ENCODE peak calls at places on chromosome 11, in seven cellular contexts. One of them, this sample, is unnamed.

GRCh38 chr11:122317337-122317736 is 201.3 kb upstream of the BLID start:
- DNase-seq in colonic mucosa: no peak
- DNase-seq in cardiac fibroblast: peak
- DNase-seq in brain microvascular endothelial cell: peak
- DNase-seq in endodermal cell: peak
- DNase-seq in adrenal gland: no peak
- DNase-seq in esophagus muscularis mucosa: no peak
- DNase-seq in this sample: peak

GRCh38 chr11:72038491-72038890 is 39.8 kb downstream of the IL18BP start:
- DNase-seq in colonic mucosa: peak
- DNase-seq in cardiac fibroblast: peak
- DNase-seq in brain microvascular endothelial cell: peak
- DNase-seq in endodermal cell: no peak
- DNase-seq in adrenal gland: peak
- DNase-seq in esophagus muscularis mucosa: no peak
- DNase-seq in this sample: no peak

GRCh38 chr11:113705871-113706654 is at the start of gene TMPRSS5:
- DNase-seq in colonic mucosa: no peak
- DNase-seq in cardiac fibroblast: no peak
- DNase-seq in brain microvascular endothelial cell: no peak
- DNase-seq in endodermal cell: no peak
- DNase-seq in adrenal gland: no peak
- DNase-seq in esophagus muscularis mucosa: no peak
- DNase-seq in this sample: peak

GRCh38 chr11:6654281-6655019 is 1.2 kb downstream of the DCHS1 start:
- DNase-seq in colonic mucosa: no peak
- DNase-seq in cardiac fibroblast: no peak
- DNase-seq in brain microvascular endothelial cell: no peak
- DNase-seq in endodermal cell: no peak
- DNase-seq in adrenal gland: no peak
- DNase-seq in esophagus muscularis mucosa: peak
- DNase-seq in this sample: no peak

GRCh38 chr11:9808943-9809342 is 145.1 kb downstream of the SWAP70 start:
- DNase-seq in colonic mucosa: no peak
- DNase-seq in cardiac fibroblast: peak
- DNase-seq in brain microvascular endothelial cell: peak
- DNase-seq in endodermal cell: no peak
- DNase-seq in adrenal gland: no peak
- DNase-seq in esophagus muscularis mucosa: no peak
- DNase-seq in this sample: no peak

GRCh38 chr11:130882138-130882551 is 34.1 kb downstream of the SNX19 start:
- DNase-seq in colonic mucosa: no peak
- DNase-seq in cardiac fibroblast: no peak
- DNase-seq in brain microvascular endothelial cell: no peak
- DNase-seq in endodermal cell: no peak
- DNase-seq in adrenal gland: no peak
- DNase-seq in esophagus muscularis mucosa: no peak
- DNase-seq in this sample: no peak

GRCh38 chr11:71329731-71330130 is 77.4 kb upstream of the SHANK2 start:
- DNase-seq in colonic mucosa: no peak
- DNase-seq in cardiac fibroblast: no peak
- DNase-seq in brain microvascular endothelial cell: no peak
- DNase-seq in endodermal cell: no peak
- DNase-seq in adrenal gland: no peak
- DNase-seq in esophagus muscularis mucosa: no peak
- DNase-seq in this sample: no peak

GRCh38 chr11:75802913-75803820 is 11.8 kb upstream of the UVRAG start:
- DNase-seq in colonic mucosa: peak
- DNase-seq in cardiac fibroblast: peak
- DNase-seq in brain microvascular endothelial cell: peak
- DNase-seq in endodermal cell: peak
- DNase-seq in adrenal gland: peak
- DNase-seq in esophagus muscularis mucosa: peak
- DNase-seq in this sample: peak

GRCh38 chr11:130781906-130782305 is 134.4 kb downstream of the SNX19 start:
- DNase-seq in colonic mucosa: no peak
- DNase-seq in cardiac fibroblast: peak
- DNase-seq in brain microvascular endothelial cell: peak
- DNase-seq in endodermal cell: no peak
- DNase-seq in adrenal gland: no peak
- DNase-seq in esophagus muscularis mucosa: no peak
- DNase-seq in this sample: no peak

GRCh38 chr11:13329670-13330401 is 52.2 kb downstream of the BMAL1 start:
- DNase-seq in colonic mucosa: no peak
- DNase-seq in cardiac fibroblast: peak
- DNase-seq in brain microvascular endothelial cell: no peak
- DNase-seq in endodermal cell: no peak
- DNase-seq in adrenal gland: no peak
- DNase-seq in esophagus muscularis mucosa: no peak
- DNase-seq in this sample: no peak

GRCh38 chr11:59957094-59957493 is 6.7 kb upstream of the OOSP4A start:
- DNase-seq in colonic mucosa: no peak
- DNase-seq in cardiac fibroblast: no peak
- DNase-seq in brain microvascular endothelial cell: peak
- DNase-seq in endodermal cell: no peak
- DNase-seq in adrenal gland: no peak
- DNase-seq in esophagus muscularis mucosa: no peak
- DNase-seq in this sample: no peak

GRCh38 chr11:44626645-44627044 is 61.2 kb downstream of the CD82 start:
- DNase-seq in colonic mucosa: peak
- DNase-seq in cardiac fibroblast: no peak
- DNase-seq in brain microvascular endothelial cell: no peak
- DNase-seq in endodermal cell: no peak
- DNase-seq in adrenal gland: peak
- DNase-seq in esophagus muscularis mucosa: peak
- DNase-seq in this sample: no peak

GRCh38 chr11:117058761-117059233 is 39.4 kb downstream of the SIK3 start:
- DNase-seq in colonic mucosa: no peak
- DNase-seq in cardiac fibroblast: peak
- DNase-seq in brain microvascular endothelial cell: peak
- DNase-seq in endodermal cell: no peak
- DNase-seq in adrenal gland: no peak
- DNase-seq in esophagus muscularis mucosa: no peak
- DNase-seq in this sample: no peak

GRCh38 chr11:9815486-9816136 is 151.7 kb downstream of the SWAP70 start:
- DNase-seq in colonic mucosa: no peak
- DNase-seq in cardiac fibroblast: peak
- DNase-seq in brain microvascular endothelial cell: peak
- DNase-seq in endodermal cell: no peak
- DNase-seq in adrenal gland: no peak
- DNase-seq in esophagus muscularis mucosa: no peak
- DNase-seq in this sample: no peak

GRCh38 chr11:105367129-105367528 is 227.6 kb upstream of the CARD18 start:
- DNase-seq in colonic mucosa: no peak
- DNase-seq in cardiac fibroblast: no peak
- DNase-seq in brain microvascular endothelial cell: no peak
- DNase-seq in endodermal cell: no peak
- DNase-seq in adrenal gland: no peak
- DNase-seq in esophagus muscularis mucosa: no peak
- DNase-seq in this sample: no peak

GRCh38 chr11:12125609-12126149 is 15.3 kb downstream of the MICAL2 start:
- DNase-seq in colonic mucosa: no peak
- DNase-seq in cardiac fibroblast: no peak
- DNase-seq in brain microvascular endothelial cell: no peak
- DNase-seq in endodermal cell: no peak
- DNase-seq in adrenal gland: no peak
- DNase-seq in esophagus muscularis mucosa: no peak
- DNase-seq in this sample: no peak

GRCh38 chr11:11968511-11969280 is 39.7 kb downstream of the DKK3 start:
- DNase-seq in colonic mucosa: no peak
- DNase-seq in cardiac fibroblast: no peak
- DNase-seq in brain microvascular endothelial cell: no peak
- DNase-seq in endodermal cell: peak
- DNase-seq in adrenal gland: no peak
- DNase-seq in esophagus muscularis mucosa: peak
- DNase-seq in this sample: no peak

GRCh38 chr11:46360878-46361277 is 13.6 kb downstream of the DGKZ start:
- DNase-seq in colonic mucosa: no peak
- DNase-seq in cardiac fibroblast: no peak
- DNase-seq in brain microvascular endothelial cell: no peak
- DNase-seq in endodermal cell: no peak
- DNase-seq in adrenal gland: no peak
- DNase-seq in esophagus muscularis mucosa: no peak
- DNase-seq in this sample: no peak

GRCh38 chr11:46359936-46360335 is 12.7 kb downstream of the DGKZ start:
- DNase-seq in colonic mucosa: no peak
- DNase-seq in cardiac fibroblast: no peak
- DNase-seq in brain microvascular endothelial cell: no peak
- DNase-seq in endodermal cell: no peak
- DNase-seq in adrenal gland: no peak
- DNase-seq in esophagus muscularis mucosa: no peak
- DNase-seq in this sample: no peak

GRCh38 chr11:46356911-46357482 is 9.7 kb downstream of the DGKZ start:
- DNase-seq in colonic mucosa: no peak
- DNase-seq in cardiac fibroblast: peak
- DNase-seq in brain microvascular endothelial cell: peak
- DNase-seq in endodermal cell: no peak
- DNase-seq in adrenal gland: no peak
- DNase-seq in esophagus muscularis mucosa: no peak
- DNase-seq in this sample: no peak

GRCh38 chr11:46353706-46354105 is 6.4 kb downstream of the DGKZ start:
- DNase-seq in colonic mucosa: no peak
- DNase-seq in cardiac fibroblast: no peak
- DNase-seq in brain microvascular endothelial cell: no peak
- DNase-seq in endodermal cell: no peak
- DNase-seq in adrenal gland: no peak
- DNase-seq in esophagus muscularis mucosa: no peak
- DNase-seq in this sample: no peak

DNA sequence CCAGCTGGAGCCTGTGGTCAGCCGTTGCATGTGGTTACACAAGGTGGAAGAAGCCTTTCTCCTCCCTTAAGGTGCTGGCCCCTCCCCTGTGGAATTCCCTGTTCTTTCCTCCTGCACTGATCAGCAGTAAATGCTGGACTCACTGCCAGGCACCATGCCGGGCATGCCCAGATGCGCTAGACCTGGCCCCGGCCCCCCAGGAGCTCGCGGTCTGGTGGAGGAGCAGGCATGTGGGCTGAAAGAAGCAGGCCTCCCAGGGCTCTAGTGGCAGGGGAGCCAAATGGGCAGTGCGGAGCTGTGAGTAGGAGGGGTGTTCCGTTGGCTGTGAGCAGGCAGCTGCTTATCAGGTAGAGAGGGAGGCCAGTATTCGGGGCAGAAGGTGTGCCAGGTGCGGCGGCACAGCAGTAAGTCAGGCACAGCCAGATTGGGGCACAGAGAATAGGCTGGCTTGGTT is 10.2 kb downstream of the DGKZ start:
- DNase-seq in colonic mucosa: no peak
- DNase-seq in cardiac fibroblast: no peak
- DNase-seq in brain microvascular endothelial cell: no peak
- DNase-seq in endodermal cell: no peak
- DNase-seq in adrenal gland: no peak
- DNase-seq in esophagus muscularis mucosa: no peak
- DNase-seq in this sample: no peak
- H3K4me3 ChIP-seq in colonic mucosa: no peak
- H3K4me3 ChIP-seq in cardiac fibroblast: no peak
- H3K4me3 ChIP-seq in brain microvascular endothelial cell: no peak
- H3K4me3 ChIP-seq in endodermal cell: no peak
- H3K4me3 ChIP-seq in adrenal gland: no peak
- H3K4me3 ChIP-seq in esophagus muscularis mucosa: no peak
- H3K4me3 ChIP-seq in this sample: no peak

GRCh38 chr11:68683952-68684384 is 376 bp upstream of the GAL start:
- DNase-seq in colonic mucosa: no peak
- DNase-seq in cardiac fibroblast: no peak
- DNase-seq in brain microvascular endothelial cell: no peak
- DNase-seq in endodermal cell: peak
- DNase-seq in adrenal gland: no peak
- DNase-seq in esophagus muscularis mucosa: no peak
- DNase-seq in this sample: no peak
- H3K4me3 ChIP-seq in colonic mucosa: peak
- H3K4me3 ChIP-seq in cardiac fibroblast: no peak
- H3K4me3 ChIP-seq in brain microvascular endothelial cell: no peak
- H3K4me3 ChIP-seq in endodermal cell: peak
- H3K4me3 ChIP-seq in adrenal gland: peak
- H3K4me3 ChIP-seq in esophagus muscularis mucosa: peak
- H3K4me3 ChIP-seq in this sample: no peak

DNA sequence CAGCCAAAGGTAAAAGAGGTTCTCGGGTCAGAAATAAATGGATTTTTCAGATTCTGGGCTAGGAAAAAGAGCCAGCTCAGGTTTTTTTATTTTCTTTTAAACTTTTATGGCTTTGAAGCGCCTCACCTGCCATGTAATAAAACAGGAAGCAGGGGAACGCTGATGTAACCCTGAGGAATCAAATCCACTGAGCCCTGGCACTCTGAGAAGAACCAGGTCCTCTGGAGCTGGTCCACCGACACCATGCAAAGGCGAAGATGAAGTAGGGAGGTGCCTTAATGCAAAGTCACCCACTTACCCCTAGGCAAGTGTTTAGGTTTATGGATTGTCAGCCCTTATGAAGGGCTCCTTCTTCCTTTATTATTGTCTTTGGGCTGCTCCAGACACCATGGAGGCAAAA is 1.6 kb downstream of the PAMR1 start:
- DNase-seq in colonic mucosa: no peak
- DNase-seq in cardiac fibroblast: no peak
- DNase-seq in brain microvascular endothelial cell: no peak
- DNase-seq in endodermal cell: no peak
- DNase-seq in adrenal gland: no peak
- DNase-seq in esophagus muscularis mucosa: no peak
- DNase-seq in this sample: no peak
- H3K4me3 ChIP-seq in colonic mucosa: no peak
- H3K4me3 ChIP-seq in cardiac fibroblast: peak
- H3K4me3 ChIP-seq in brain microvascular endothelial cell: peak
- H3K4me3 ChIP-seq in endodermal cell: no peak
- H3K4me3 ChIP-seq in adrenal gland: peak
- H3K4me3 ChIP-seq in esophagus muscularis mucosa: peak
- H3K4me3 ChIP-seq in this sample: no peak

DNA sequence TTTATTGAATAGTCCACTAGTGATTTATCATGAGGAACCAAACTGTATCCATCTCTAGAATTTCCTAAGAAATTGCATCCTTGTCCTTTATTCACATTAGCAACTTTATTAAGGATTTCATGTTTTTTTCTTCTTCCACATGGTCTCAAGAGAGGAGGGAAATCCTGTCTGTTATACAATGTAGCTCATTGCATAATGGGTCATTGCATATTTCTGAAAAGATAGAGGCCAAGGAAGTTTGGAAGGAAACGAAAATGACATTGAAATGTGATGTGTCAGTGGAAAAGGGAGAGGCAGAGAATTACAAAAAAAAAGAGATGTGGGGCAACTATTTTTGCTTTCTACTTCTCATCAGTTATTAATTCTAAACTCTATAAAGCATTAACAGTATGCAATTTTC is 353.1 kb downstream of the METTL15 start:
- DNase-seq in colonic mucosa: no peak
- DNase-seq in cardiac fibroblast: peak
- DNase-seq in brain microvascular endothelial cell: peak
- DNase-seq in endodermal cell: no peak
- DNase-seq in adrenal gland: no peak
- DNase-seq in esophagus muscularis mucosa: no peak
- DNase-seq in this sample: no peak
- H3K4me3 ChIP-seq in colonic mucosa: no peak
- H3K4me3 ChIP-seq in cardiac fibroblast: no peak
- H3K4me3 ChIP-seq in brain microvascular endothelial cell: no peak
- H3K4me3 ChIP-seq in endodermal cell: no peak
- H3K4me3 ChIP-seq in adrenal gland: no peak
- H3K4me3 ChIP-seq in esophagus muscularis mucosa: no peak
- H3K4me3 ChIP-seq in this sample: no peak

GRCh38 chr11:64741393-64742086 is 2.4 kb downstream of the RASGRP2 start:
- DNase-seq in colonic mucosa: no peak
- DNase-seq in cardiac fibroblast: no peak
- DNase-seq in brain microvascular endothelial cell: no peak
- DNase-seq in endodermal cell: peak
- DNase-seq in adrenal gland: no peak
- DNase-seq in esophagus muscularis mucosa: no peak
- DNase-seq in this sample: no peak
- H3K4me3 ChIP-seq in colonic mucosa: peak
- H3K4me3 ChIP-seq in cardiac fibroblast: no peak
- H3K4me3 ChIP-seq in brain microvascular endothelial cell: no peak
- H3K4me3 ChIP-seq in endodermal cell: no peak
- H3K4me3 ChIP-seq in adrenal gland: peak
- H3K4me3 ChIP-seq in esophagus muscularis mucosa: peak
- H3K4me3 ChIP-seq in this sample: no peak